ENCODE peak calls at places on chromosomes 7 and 10, in nine cellular contexts. One of them, this sample, is unnamed.

GRCh38 chr10:127012769-127013152 is 107.5 kb downstream of the DOCK1 start:
- DNase-seq in adrenal gland: peak; percentile 73
- DNase-seq in OCI-LY7: no peak
- DNase-seq in transverse colon: peak; percentile 92
- DNase-seq in PC-9: peak; percentile 83
- DNase-seq in IMR-90: no peak
- DNase-seq in endothelial cell of umbilical vein: peak; percentile 50
- DNase-seq in neuronal stem cell: no peak
- DNase-seq in spleen: no peak
- DNase-seq in this sample: no peak

GRCh38 chr7:22783421-22783820 is 39.2 kb downstream of the TOMM7 start:
- DNase-seq in adrenal gland: no peak
- DNase-seq in OCI-LY7: no peak
- DNase-seq in transverse colon: no peak
- DNase-seq in PC-9: no peak
- DNase-seq in IMR-90: peak; percentile 17
- DNase-seq in endothelial cell of umbilical vein: no peak
- DNase-seq in neuronal stem cell: no peak
- DNase-seq in spleen: no peak
- DNase-seq in this sample: no peak

GRCh38 chr7:99155207-99155606 is 11.3 kb upstream of the SMURF1 start:
- DNase-seq in adrenal gland: no peak
- DNase-seq in OCI-LY7: no peak
- DNase-seq in transverse colon: no peak
- DNase-seq in PC-9: no peak
- DNase-seq in IMR-90: no peak
- DNase-seq in endothelial cell of umbilical vein: peak; percentile 32
- DNase-seq in neuronal stem cell: no peak
- DNase-seq in spleen: no peak
- DNase-seq in this sample: no peak

GRCh38 chr7:38229386-38229785 is 44.0 kb downstream of the TARP start:
- DNase-seq in adrenal gland: no peak
- DNase-seq in OCI-LY7: no peak
- DNase-seq in transverse colon: no peak
- DNase-seq in PC-9: no peak
- DNase-seq in IMR-90: peak; percentile 62
- DNase-seq in endothelial cell of umbilical vein: no peak
- DNase-seq in neuronal stem cell: no peak
- DNase-seq in spleen: no peak
- DNase-seq in this sample: no peak

GRCh38 chr10:58150290-58150689 is 117.4 kb downstream of the IPMK start:
- DNase-seq in adrenal gland: no peak
- DNase-seq in OCI-LY7: no peak
- DNase-seq in transverse colon: no peak
- DNase-seq in PC-9: no peak
- DNase-seq in IMR-90: no peak
- DNase-seq in endothelial cell of umbilical vein: no peak
- DNase-seq in neuronal stem cell: no peak
- DNase-seq in spleen: no peak
- DNase-seq in this sample: no peak

GRCh38 chr7:105800442-105800841 is 76.0 kb downstream of the ATXN7L1 start:
- DNase-seq in adrenal gland: no peak
- DNase-seq in OCI-LY7: no peak
- DNase-seq in transverse colon: no peak
- DNase-seq in PC-9: no peak
- DNase-seq in IMR-90: peak; percentile 44
- DNase-seq in endothelial cell of umbilical vein: no peak
- DNase-seq in neuronal stem cell: no peak
- DNase-seq in spleen: no peak
- DNase-seq in this sample: no peak

GRCh38 chr7:11346312-11346711 is 372.6 kb downstream of the PHF14 start:
- DNase-seq in adrenal gland: no peak
- DNase-seq in OCI-LY7: no peak
- DNase-seq in transverse colon: no peak
- DNase-seq in PC-9: no peak
- DNase-seq in IMR-90: no peak
- DNase-seq in endothelial cell of umbilical vein: no peak
- DNase-seq in neuronal stem cell: no peak
- DNase-seq in spleen: no peak
- DNase-seq in this sample: no peak

GRCh38 chr7:78578701-78579100 is 780.1 kb downstream of the PHTF2 start:
- DNase-seq in adrenal gland: no peak
- DNase-seq in OCI-LY7: no peak
- DNase-seq in transverse colon: no peak
- DNase-seq in PC-9: no peak
- DNase-seq in IMR-90: no peak
- DNase-seq in endothelial cell of umbilical vein: no peak
- DNase-seq in neuronal stem cell: peak; percentile 59
- DNase-seq in spleen: no peak
- DNase-seq in this sample: no peak

GRCh38 chr7:142809671-142810070 is 38.9 kb downstream of the PRSS2 start:
- DNase-seq in adrenal gland: no peak
- DNase-seq in OCI-LY7: peak; percentile 62
- DNase-seq in transverse colon: no peak
- DNase-seq in PC-9: no peak
- DNase-seq in IMR-90: no peak
- DNase-seq in endothelial cell of umbilical vein: no peak
- DNase-seq in neuronal stem cell: no peak
- DNase-seq in spleen: no peak
- DNase-seq in this sample: no peak

GRCh38 chr7:31251441-31251840 is 89.1 kb downstream of the NEUROD6 start:
- DNase-seq in adrenal gland: no peak
- DNase-seq in OCI-LY7: no peak
- DNase-seq in transverse colon: no peak
- DNase-seq in PC-9: no peak
- DNase-seq in IMR-90: no peak
- DNase-seq in endothelial cell of umbilical vein: no peak
- DNase-seq in neuronal stem cell: no peak
- DNase-seq in spleen: no peak
- DNase-seq in this sample: no peak

GRCh38 chr7:93544686-93545085 is 29.8 kb downstream of the CALCR start:
- DNase-seq in adrenal gland: no peak
- DNase-seq in OCI-LY7: no peak
- DNase-seq in transverse colon: no peak
- DNase-seq in PC-9: no peak
- DNase-seq in IMR-90: no peak
- DNase-seq in endothelial cell of umbilical vein: no peak
- DNase-seq in neuronal stem cell: no peak
- DNase-seq in spleen: no peak
- DNase-seq in this sample: no peak

GRCh38 chr10:79287973-79288715 is 59.1 kb upstream of the PPIF start:
- DNase-seq in adrenal gland: no peak
- DNase-seq in OCI-LY7: no peak
- DNase-seq in transverse colon: no peak
- DNase-seq in PC-9: no peak
- DNase-seq in IMR-90: no peak
- DNase-seq in endothelial cell of umbilical vein: no peak
- DNase-seq in neuronal stem cell: no peak
- DNase-seq in spleen: no peak
- DNase-seq in this sample: no peak

GRCh38 chr7:4612939-4613841 is 68.9 kb upstream of the FOXK1 start:
- DNase-seq in adrenal gland: peak; percentile 29
- DNase-seq in OCI-LY7: no peak
- DNase-seq in transverse colon: peak; percentile 18
- DNase-seq in PC-9: no peak
- DNase-seq in IMR-90: peak; percentile 29
- DNase-seq in endothelial cell of umbilical vein: peak; percentile 60
- DNase-seq in neuronal stem cell: no peak
- DNase-seq in spleen: peak; percentile 73
- DNase-seq in this sample: no peak
- H3K4me3 ChIP-seq in adrenal gland: no peak overlapping the region
- H3K4me3 ChIP-seq in OCI-LY7: no peak overlapping the region
- H3K4me3 ChIP-seq in transverse colon: no peak overlapping the region
- H3K4me3 ChIP-seq in PC-9: no peak overlapping the region
- H3K4me3 ChIP-seq in IMR-90: no peak overlapping the region
- H3K4me3 ChIP-seq in endothelial cell of umbilical vein: no peak overlapping the region
- H3K4me3 ChIP-seq in neuronal stem cell: no peak overlapping the region
- H3K4me3 ChIP-seq in spleen: peak overlapping the region; percentile 13
- H3K4me3 ChIP-seq in this sample: no peak overlapping the region

GRCh38 chr10:8375137-8375536 is 320.6 kb downstream of the GATA3 start:
- DNase-seq in adrenal gland: no peak
- DNase-seq in OCI-LY7: no peak
- DNase-seq in transverse colon: no peak
- DNase-seq in PC-9: no peak
- DNase-seq in IMR-90: no peak
- DNase-seq in endothelial cell of umbilical vein: no peak
- DNase-seq in neuronal stem cell: no peak
- DNase-seq in spleen: no peak
- DNase-seq in this sample: no peak

GRCh38 chr10:8379906-8380832 is 325.7 kb downstream of the GATA3 start:
- DNase-seq in adrenal gland: no peak
- DNase-seq in OCI-LY7: no peak
- DNase-seq in transverse colon: no peak
- DNase-seq in PC-9: no peak
- DNase-seq in IMR-90: no peak
- DNase-seq in endothelial cell of umbilical vein: peak; percentile 4
- DNase-seq in neuronal stem cell: no peak
- DNase-seq in spleen: no peak
- DNase-seq in this sample: no peak

GRCh38 chr10:8378198-8378983 is 323.9 kb downstream of the GATA3 start:
- DNase-seq in adrenal gland: no peak
- DNase-seq in OCI-LY7: no peak
- DNase-seq in transverse colon: no peak
- DNase-seq in PC-9: no peak
- DNase-seq in IMR-90: no peak
- DNase-seq in endothelial cell of umbilical vein: peak; percentile 40
- DNase-seq in neuronal stem cell: no peak
- DNase-seq in spleen: no peak
- DNase-seq in this sample: no peak

GRCh38 chr10:8386781-8387180 is 332.3 kb downstream of the GATA3 start:
- DNase-seq in adrenal gland: no peak
- DNase-seq in OCI-LY7: no peak
- DNase-seq in transverse colon: no peak
- DNase-seq in PC-9: no peak
- DNase-seq in IMR-90: no peak
- DNase-seq in endothelial cell of umbilical vein: no peak
- DNase-seq in neuronal stem cell: no peak
- DNase-seq in spleen: no peak
- DNase-seq in this sample: no peak

DNA sequence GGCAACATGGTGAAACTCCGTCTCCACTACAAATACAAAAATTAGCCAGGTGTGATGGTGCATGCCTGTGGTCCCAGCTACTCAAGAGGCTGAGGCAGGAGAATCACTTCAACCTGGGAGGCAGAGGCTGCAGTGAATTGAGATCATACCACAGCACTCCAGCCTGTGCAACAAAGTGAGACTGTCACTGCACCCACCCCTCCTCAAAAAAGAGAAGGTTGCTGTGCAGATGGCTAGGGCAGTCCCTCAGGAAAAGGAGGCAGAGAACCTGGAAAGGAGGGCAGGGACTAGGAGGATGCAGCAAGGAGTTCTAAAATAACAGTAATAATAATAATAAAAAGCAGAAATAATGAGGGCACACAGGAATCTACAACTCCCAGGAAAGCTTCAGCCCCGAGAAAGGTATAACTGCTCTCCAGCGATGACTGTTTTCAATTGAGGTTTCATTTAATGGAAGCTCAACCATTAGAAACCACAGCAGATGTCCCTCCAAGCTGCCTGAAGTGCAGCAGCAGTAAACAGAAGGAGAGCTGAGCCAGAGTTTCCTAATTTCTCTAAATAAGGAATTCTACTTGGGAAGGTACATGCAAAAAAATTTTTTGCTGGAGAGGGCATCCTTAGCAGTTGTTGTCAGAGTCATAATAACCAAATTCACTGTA is 326.5 kb downstream of the GATA3 start:
- DNase-seq in adrenal gland: no peak
- DNase-seq in OCI-LY7: no peak
- DNase-seq in transverse colon: no peak
- DNase-seq in PC-9: no peak
- DNase-seq in IMR-90: no peak
- DNase-seq in endothelial cell of umbilical vein: no peak
- DNase-seq in neuronal stem cell: no peak
- DNase-seq in spleen: no peak
- DNase-seq in this sample: no peak
- H3K4me1 ChIP-seq in adrenal gland: no peaks in the 10 kb centered on the region
- H3K4me1 ChIP-seq in OCI-LY7: no peaks in the 10 kb centered on the region
- H3K4me1 ChIP-seq in transverse colon: no peaks in the 10 kb centered on the region
- H3K4me1 ChIP-seq in PC-9: peaks cover 7% of the 10 kb centered on the region
- H3K4me1 ChIP-seq in IMR-90: no peaks in the 10 kb centered on the region
- H3K4me1 ChIP-seq in endothelial cell of umbilical vein: peaks cover 30% of the 10 kb centered on the region
- H3K4me1 ChIP-seq in neuronal stem cell: peaks cover 2% of the 10 kb centered on the region
- H3K4me1 ChIP-seq in spleen: peaks cover 5% of the 10 kb centered on the region
- H3K4me1 ChIP-seq in this sample: no peaks in the 10 kb centered on the region

DNA sequence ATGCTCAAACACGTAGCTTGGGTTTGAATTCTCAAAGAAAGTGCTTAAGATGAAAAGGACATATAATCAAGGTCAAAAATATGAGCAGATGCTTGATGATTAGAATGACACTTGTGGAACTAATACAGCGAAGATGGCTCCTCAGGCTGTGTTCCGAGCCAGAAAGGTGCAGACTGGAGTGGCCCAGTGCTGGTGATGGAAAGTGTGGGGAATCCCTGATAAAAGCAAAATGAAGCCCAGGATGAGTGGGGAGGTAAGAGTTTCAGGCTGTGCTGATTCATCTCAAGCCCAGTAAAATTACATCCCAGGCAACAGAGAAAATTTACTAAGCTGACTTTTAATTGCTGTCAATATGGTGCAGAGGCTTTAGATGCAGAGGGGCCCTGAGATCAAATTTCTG is 77.8 kb upstream of the IKZF1 start:
- DNase-seq in adrenal gland: no peak
- DNase-seq in OCI-LY7: no peak
- DNase-seq in transverse colon: no peak
- DNase-seq in PC-9: no peak
- DNase-seq in IMR-90: no peak
- DNase-seq in endothelial cell of umbilical vein: no peak
- DNase-seq in neuronal stem cell: no peak
- DNase-seq in spleen: no peak
- DNase-seq in this sample: no peak
- H3K4me3 ChIP-seq in adrenal gland: no peak overlapping the region
- H3K4me3 ChIP-seq in OCI-LY7: no peak overlapping the region
- H3K4me3 ChIP-seq in transverse colon: no peak overlapping the region
- H3K4me3 ChIP-seq in PC-9: no peak overlapping the region
- H3K4me3 ChIP-seq in IMR-90: no peak overlapping the region
- H3K4me3 ChIP-seq in endothelial cell of umbilical vein: no peak overlapping the region
- H3K4me3 ChIP-seq in neuronal stem cell: no peak overlapping the region
- H3K4me3 ChIP-seq in spleen: no peak overlapping the region
- H3K4me3 ChIP-seq in this sample: peak overlapping the region; percentile 79

DNA sequence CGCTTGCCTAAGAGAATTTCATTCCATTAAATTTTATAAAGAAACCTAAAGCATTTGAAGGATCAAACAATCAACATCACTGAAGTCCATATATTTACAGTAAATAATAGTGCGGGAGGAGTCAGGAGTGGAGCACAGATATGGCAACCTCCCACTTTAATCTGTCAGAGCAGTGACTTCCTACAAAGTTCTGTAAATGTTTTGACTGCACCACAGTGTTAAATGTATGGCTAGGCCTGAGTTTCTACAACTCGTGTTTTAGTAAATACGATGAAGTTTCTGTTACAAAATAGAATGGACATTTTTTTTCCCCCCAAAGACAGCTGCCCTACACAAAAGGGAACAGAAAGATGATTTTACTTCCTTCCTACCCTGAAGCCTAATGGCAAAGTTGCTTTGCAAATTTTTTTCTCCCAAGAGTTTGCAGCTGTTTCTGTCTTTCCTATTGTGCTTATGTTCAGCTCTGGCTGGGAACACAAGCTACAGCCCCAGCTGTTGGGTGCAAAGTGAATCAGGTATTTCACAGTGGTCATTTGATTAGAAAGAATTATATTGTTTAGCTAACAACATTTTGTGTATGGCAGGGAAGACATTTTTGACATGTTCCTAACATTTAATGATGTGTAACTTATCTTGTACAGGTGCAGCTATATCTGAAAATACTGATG is 62.1 kb downstream of the MET start:
- DNase-seq in adrenal gland: no peak
- DNase-seq in OCI-LY7: no peak
- DNase-seq in transverse colon: no peak
- DNase-seq in PC-9: no peak
- DNase-seq in IMR-90: no peak
- DNase-seq in endothelial cell of umbilical vein: no peak
- DNase-seq in neuronal stem cell: no peak
- DNase-seq in spleen: no peak
- DNase-seq in this sample: no peak
- H3K4me1 ChIP-seq in adrenal gland: no peaks in the 10 kb centered on the region
- H3K4me1 ChIP-seq in OCI-LY7: no peaks in the 10 kb centered on the region
- H3K4me1 ChIP-seq in transverse colon: no peaks in the 10 kb centered on the region
- H3K4me1 ChIP-seq in PC-9: peaks cover 13% of the 10 kb centered on the region
- H3K4me1 ChIP-seq in IMR-90: peaks cover 8% of the 10 kb centered on the region
- H3K4me1 ChIP-seq in endothelial cell of umbilical vein: peaks cover 44% of the 10 kb centered on the region
- H3K4me1 ChIP-seq in neuronal stem cell: no peaks in the 10 kb centered on the region
- H3K4me1 ChIP-seq in spleen: no peaks in the 10 kb centered on the region
- H3K4me1 ChIP-seq in this sample: no peaks in the 10 kb centered on the region

This sample was measured in CD4-positive, CD25-positive, alpha-beta regulatory T cell.